ENCODE peak calls at places on chromosomes 13 and 19, in six cellular contexts. S is GM12864, Q is GM23338, N is WTC11, A is NCI-H2107, E is ACHN. C is an unnamed sample.

GRCh38 chr13:111204438-111205177 is 89.5 kb downstream of the ARHGEF7 start:
- DNase-seq in Q (peak; percentile 73), A (no peak), S (no peak), E (no peak), N (peak; percentile 56), C (no peak)

GRCh38 chr19:16266586-16266942 is 58.1 kb upstream of the KLF2 start:
- DNase-seq in E (no peak), S (no peak), N (no peak), A (no peak), Q (no peak), C (no peak)

GRCh38 chr13:48769107-48769704 is 115.5 kb downstream of the CYSLTR2 start:
- DNase-seq in A (peak; percentile 58), N (peak; percentile 85), E (peak; percentile 81), S (peak; percentile 68), Q (peak; percentile 92), C (peak; percentile 80)

GRCh38 chr19:48802623-48803022 is 8.2 kb downstream of the BCAT2 start:
- DNase-seq in Q (no peak), A (no peak), E (no peak), N (no peak), S (no peak), C (no peak)

GRCh38 chr19:30070970-30071632 is 129.1 kb downstream of the URI1 start:
- DNase-seq in E (no peak), Q (no peak), S (no peak), A (no peak), N (no peak), C (no peak)

GRCh38 chr13:70310720-70311119 is 202.5 kb upstream of the KLHL1 start:
- DNase-seq in Q (peak; percentile 79), S (no peak), A (peak; percentile 33), E (peak; percentile 62), N (peak; percentile 29), C (peak; percentile 46)

GRCh38 chr19:29271911-29272310 is 59.0 kb upstream of the UQCRFS1 start:
- DNase-seq in E (no peak), A (no peak), S (no peak), Q (no peak), N (no peak), C (no peak)

GRCh38 chr13:45257638-45258338 is 56.9 kb upstream of the KCTD4 start:
- DNase-seq in S (no peak), Q (no peak), E (no peak), A (no peak), N (no peak), C (no peak)

GRCh38 chr19:1522061-1522460 is 1.8 kb upstream of the PLK5 start:
- DNase-seq in A (no peak), E (no peak), S (no peak), Q (no peak), N (no peak), C (no peak)

GRCh38 chr19:9729162-9729561 is 39.4 kb downstream of the ZNF846 start:
- DNase-seq in E (no peak), N (no peak), S (no peak), A (no peak), Q (no peak), C (no peak)

GRCh38 chr19:39996218-39996810 is 546 bp upstream of the ZNF546 start:
- DNase-seq in A (no peak), E (peak; percentile 28), N (no peak), S (peak; percentile 26), Q (no peak), C (no peak)

GRCh38 chr19:49772850-49773432 is 6.1 kb downstream of the AP2A1 start:
- DNase-seq in A (no peak), S (no peak), E (no peak), Q (no peak), N (no peak), C (no peak)

GRCh38 chr19:9130965-9131364 is 4.2 kb upstream of the OR7G3 start:
- DNase-seq in N (no peak), A (no peak), E (no peak), S (no peak), Q (no peak), C (no peak)

GRCh38 chr13:36352350-36352749 is 6.2 kb upstream of the SPART start:
- DNase-seq in Q (no peak), E (no peak), A (no peak), S (no peak), N (no peak), C (no peak)

GRCh38 chr13:99218545-99218944 is 17.9 kb downstream of the UBAC2 start:
- DNase-seq in N (no peak), S (no peak), E (no peak), Q (no peak), A (no peak), C (no peak)

C was measured in retina.